ENCODE peak calls at places on chromosomes 6 and 20, in eight cellular contexts. M is CD8-positive, alpha-beta T cell; E is germinal center; X is mucosa of descending colon; L is heart left ventricle; W is stimulated activated CD8-positive, alpha-beta memory T cell treated with anti-CD3 and anti-CD28 coated beads, Interleukin-15, amount 100 ng/mL, for 24 hours; Z is astrocyte of the hippocampus; O is left cardiac atrium. J is an unnamed sample.

GRCh38 chr6:44475779-44476434 is 88.4 kb downstream of the CDC5L start:
- DNase-seq in M (peak), E (peak), X (peak), L (peak), W (peak), Z (peak), O (peak), J (peak)

GRCh38 chr6:35719830-35720733 is 16.8 kb upstream of the ARMC12 start:
- DNase-seq in M (peak), E (peak), X (peak), L (peak), W (no peak), Z (peak), O (peak), J (no peak)

GRCh38 chr6:14339711-14340590 is 222.4 kb downstream of the CD83 start:
- DNase-seq in M (no peak), E (no peak), X (no peak), L (no peak), W (no peak), Z (peak), O (no peak), J (no peak)

GRCh38 chr6:43263314-43264178 is 20.3 kb downstream of the TTBK1 start:
- DNase-seq in M (peak), E (peak), X (peak), L (peak), W (peak), Z (peak), O (peak), J (no peak)

GRCh38 chr6:24089741-24090140 is 36.3 kb upstream of the NRSN1 start:
- DNase-seq in M (no peak), E (no peak), X (no peak), L (no peak), W (no peak), Z (no peak), O (no peak), J (peak)

GRCh38 chr6:87174078-87174579 is 18.8 kb downstream of the ZNF292 start:
- DNase-seq in M (no peak), E (no peak), X (no peak), L (peak), W (no peak), Z (no peak), O (no peak), J (no peak)

GRCh38 chr6:73586416-73586974 is 65.7 kb upstream of the EEF1A1 start:
- DNase-seq in M (no peak), E (no peak), X (no peak), L (no peak), W (no peak), Z (no peak), O (no peak), J (no peak)

GRCh38 chr20:37798312-37798711 is 104.5 kb downstream of the CTNNBL1 start:
- DNase-seq in M (no peak), E (no peak), X (no peak), L (no peak), W (no peak), Z (no peak), O (no peak), J (no peak)

GRCh38 chr6:34543421-34543820 is 12.7 kb downstream of the SPDEF start:
- DNase-seq in M (no peak), E (no peak), X (no peak), L (no peak), W (no peak), Z (peak), O (no peak), J (no peak)

GRCh38 chr6:29332676-29333075 is 31.2 kb downstream of the OR14J1 start:
- DNase-seq in M (no peak), E (no peak), X (no peak), L (no peak), W (no peak), Z (no peak), O (no peak), J (no peak)

GRCh38 chr20:17648782-17649730 is 33.0 kb downstream of the RRBP1 start:
- DNase-seq in M (peak), E (peak), X (peak), L (no peak), W (no peak), Z (peak), O (peak), J (peak)

J was measured in NCI-H2227 treated with DMSO at 0.1 percent for 48 hours.